ENCODE peak calls at places on chromosomes 16 and 17, in eight cellular contexts. W is epithelial cell of proximal tubule; X is hippocampal formation; S is stimulated activated CD4-positive, alpha-beta T cell treated with anti-CD3 and anti-CD28 coated beads, Interleukin-1b, Interleukin-23, amount 100 ng/mL, for 48 hours; G is epithelial cell of esophagus; P is IMR-90; K is ecto neural progenitor cell; D is small intestine. Z is an unnamed sample.

GRCh38 chr17:44359458-44360143 is 4.1 kb downstream of the FAM171A2 start:
- DNase-seq in X (no peak), W (no peak), K (no peak), D (no peak), P (no peak), G (no peak), S (no peak), Z (no peak)

GRCh38 chr17:17757391-17757791 is 76.1 kb downstream of the RAI1 start:
- DNase-seq in G (no peak), X (no peak), S (no peak), K (no peak), D (no peak), W (no peak), P (no peak), Z (no peak)

GRCh38 chr17:47670064-47670463 is 20.3 kb downstream of the KPNB1 start:
- DNase-seq in G (no peak), W (no peak), K (no peak), D (no peak), S (no peak), X (no peak), P (no peak), Z (no peak)

GRCh38 chr17:66829386-66829864 is 5.5 kb upstream of the CACNG5 start:
- DNase-seq in P (peak), G (peak), S (no peak), W (peak), K (peak), X (no peak), D (peak), Z (no peak)

GRCh38 chr16:533391-534088 is 6.0 kb downstream of the CAPN15 start:
- DNase-seq in G (peak), P (no peak), S (no peak), D (peak), W (no peak), K (no peak), X (no peak), Z (no peak)

GRCh38 chr17:55458977-55459376 is 37.3 kb upstream of the MMD start:
- DNase-seq in D (no peak), G (peak), X (no peak), S (peak), P (peak), W (peak), K (no peak), Z (no peak)

GRCh38 chr17:62818491-62818890 is 10.4 kb upstream of the MARCHF10 start:
- DNase-seq in K (no peak), D (no peak), X (no peak), W (no peak), P (no peak), G (no peak), S (no peak), Z (no peak)

GRCh38 chr17:61251939-61252865 is 147.4 kb upstream of the TBX2 start:
- DNase-seq in W (no peak), K (no peak), S (no peak), G (no peak), D (peak), X (peak), P (peak), Z (peak)

GRCh38 chr17:36949461-36949927 is 740 bp downstream of the AATF start:
- DNase-seq in P (peak), S (no peak), G (peak), D (peak), W (no peak), X (no peak), K (no peak), Z (peak)

GRCh38 chr16:78284957-78285434 is 185.5 kb downstream of the WWOX start:
- DNase-seq in G (no peak), K (no peak), X (no peak), W (no peak), D (peak), S (no peak), P (no peak), Z (no peak)

Z was measured in pons.